ENCODE peak calls at places on chromosomes 12 and 14, in nine cellular contexts. G is activated T-cell treated with anti-CD3 and anti-CD28 coated beads for 4 hours; H is germinal center; X is activated effector memory CD4-positive, alpha-beta T cell treated with anti-CD3 and anti-CD28 coated beads, Interleukin-2, amount 50 U/mL, for 16 hours; I is pulmonary artery endothelial cell; M is HFF-Myc; W is EL; Y is NCI-H510A; Z is brain pericyte. S is an unnamed sample.

GRCh38 chr12:68446896-68447806 is 115.0 kb upstream of the MDM1 start:
- DNase-seq in M (no peak), Z (no peak), W (no peak), I (no peak), Y (no peak), H (no peak), X (no peak), G (no peak), S (no peak)

GRCh38 chr12:97767347-97767746 is 304.7 kb downstream of the RMST start:
- DNase-seq in Z (no peak), X (no peak), W (no peak), M (no peak), H (no peak), G (no peak), I (no peak), Y (no peak), S (no peak)

GRCh38 chr12:47773062-47773857 is at the start of gene SLC48A1:
- DNase-seq in I (no peak), M (no peak), W (peak), Y (peak), G (peak), X (peak), H (peak), Z (no peak), S (peak)

GRCh38 chr12:116635487-116635886 is 76.3 kb downstream of the MAP1LC3B2 start:
- DNase-seq in G (no peak), Y (no peak), X (no peak), H (peak), Z (no peak), M (no peak), W (no peak), I (no peak), S (peak)

GRCh38 chr12:25937096-25937495 is 21.4 kb upstream of the RASSF8 start:
- DNase-seq in G (no peak), X (no peak), Z (no peak), I (no peak), M (no peak), H (no peak), W (no peak), Y (no peak), S (no peak)

GRCh38 chr12:105462841-105463240 is 132.3 kb downstream of the C12orf75 start:
- DNase-seq in G (no peak), W (peak), Y (no peak), H (no peak), Z (no peak), M (no peak), I (no peak), X (no peak), S (no peak)

GRCh38 chr12:9049520-9050133 is 60.3 kb downstream of the KLRG1 start:
- DNase-seq in Z (no peak), Y (no peak), W (peak), X (no peak), G (no peak), H (peak), M (peak), I (no peak), S (no peak)

GRCh38 chr14:102957222-102957621 is 34.8 kb downstream of the AMN start:
- DNase-seq in Z (no peak), Y (no peak), W (no peak), I (no peak), M (no peak), G (no peak), H (no peak), X (no peak), S (no peak)

GRCh38 chr12:80419660-80420059 is 24.4 kb upstream of the PTPRQ start:
- DNase-seq in Z (no peak), Y (no peak), W (peak), H (no peak), G (no peak), M (no peak), I (no peak), X (no peak), S (no peak)

GRCh38 chr14:99524091-99524661 is 43.0 kb downstream of the CCNK start:
- DNase-seq in M (no peak), I (no peak), G (no peak), Y (no peak), W (no peak), X (no peak), Z (no peak), H (no peak), S (no peak)

GRCh38 chr12:54993181-54993835 is 8.7 kb upstream of the TESPA1 start:
- DNase-seq in W (peak), M (peak), X (peak), H (peak), Z (no peak), G (peak), I (peak), Y (peak), S (peak)

GRCh38 chr12:104292872-104293794 is 10.4 kb upstream of the EID3 start:
- DNase-seq in X (no peak), H (no peak), G (no peak), M (no peak), W (no peak), I (no peak), Y (no peak), Z (no peak), S (no peak)

GRCh38 chr14:101585211-101585610 is 23.9 kb downstream of the DIO3 start:
- DNase-seq in Y (no peak), I (no peak), W (no peak), M (no peak), X (peak), H (no peak), Z (no peak), G (no peak), S (no peak)

GRCh38 chr12:131827961-131828534 is at the start of gene MMP17:
- DNase-seq in I (no peak), Y (no peak), G (no peak), X (peak), H (peak), M (no peak), Z (no peak), W (peak), S (no peak)

GRCh38 chr14:34450958-34451357 is 11.1 kb downstream of the SPTSSA start:
- DNase-seq in I (no peak), H (no peak), X (no peak), Y (no peak), G (no peak), W (no peak), M (no peak), Z (no peak), S (no peak)

S was measured in GM06990.